ENCODE peak calls at places on chromosome 15, in four cellular contexts. E is Kasumi-1; T is naive thymus-derived CD8-positive, alpha-beta T cell; D is GM04504. B is an unnamed sample.

GRCh38 chr15:66946578-66947164 is 118.7 kb upstream of the SMAD3 start:
- DNase-seq in E (peak; percentile 77), T (peak; percentile 55), D (peak; percentile 41), B (no peak)

GRCh38 chr15:40878785-40879184 is 4.8 kb upstream of the RHOV start:
- DNase-seq in E (no peak), T (no peak), D (no peak), B (no peak)

GRCh38 chr15:89019436-89019835 is 68.8 kb upstream of the ABHD2 start:
- DNase-seq in E (peak; percentile 9), T (no peak), D (no peak), B (no peak)

GRCh38 chr15:34606545-34606944 is 23.1 kb upstream of the GOLGA8B start:
- DNase-seq in E (no peak), T (no peak), D (no peak), B (no peak)

GRCh38 chr15:41512078-41512394 is 1.6 kb downstream of the LTK start:
- DNase-seq in E (no peak), T (no peak), D (no peak), B (no peak)

GRCh38 chr15:65812467-65812866 is 20.4 kb upstream of the DENND4A start:
- DNase-seq in E (no peak), T (no peak), D (no peak), B (no peak)

GRCh38 chr15:51668446-51668845 is 12.9 kb upstream of the SCG3 start:
- DNase-seq in E (no peak), T (no peak), D (no peak), B (no peak)

GRCh38 chr15:34650177-34650576 is 66.7 kb upstream of the GOLGA8B start:
- DNase-seq in E (no peak), T (no peak), D (peak; percentile 33), B (peak; percentile 25)

GRCh38 chr15:69535101-69535638 is 82.6 kb downstream of the RPLP1 start:
- DNase-seq in E (no peak), T (no peak), D (peak; percentile 13), B (peak; percentile 40)